ENCODE peak calls at places on chromosome 16, in five cellular contexts. G is fibroblast of gingiva; W is CD8-positive, alpha-beta T cell; L is LoVo; F is ELR. A is an unnamed sample.

GRCh38 chr16:14062261-14062660 is 8.9 kb upstream of the MRTFB start:
- DNase-seq in G (no peak), W (no peak), L (no peak), F (no peak), A (no peak)

GRCh38 chr16:88323546-88324330 is 59.0 kb upstream of the ZNF469 start:
- DNase-seq in G (no peak), W (no peak), L (no peak), F (no peak), A (no peak)

GRCh38 chr16:886084-886543 is 84.7 kb downstream of the LMF1 start:
- DNase-seq in G (no peak), W (no peak), L (no peak), F (no peak), A (no peak)

GRCh38 chr16:3525951-3526350 is 25.1 kb downstream of the CLUAP1 start:
- DNase-seq in G (no peak), W (no peak), L (no peak), F (no peak), A (no peak)

GRCh38 chr16:78102122-78102660 is 2.7 kb downstream of the WWOX start:
- DNase-seq in G (no peak), W (no peak), L (no peak), F (no peak), A (no peak)

GRCh38 chr16:22751685-22752084 is 62.3 kb upstream of the HS3ST2 start:
- DNase-seq in G (no peak), W (no peak), L (no peak), F (no peak), A (no peak)

GRCh38 chr16:685967-686366 is 1.8 kb upstream of the JMJD8 start:
- DNase-seq in G (peak; percentile 23), W (no peak), L (peak; percentile 49), F (peak; percentile 57), A (peak; percentile 62)

GRCh38 chr16:55393976-55394375 is 70.0 kb downstream of the IRX6 start:
- DNase-seq in G (no peak), W (no peak), L (no peak), F (no peak), A (no peak)

GRCh38 chr16:35344012-35344762 is 1884.8 kb downstream of the TP53TG3F start:
- DNase-seq in G (no peak), W (no peak), L (no peak), F (no peak), A (no peak)

GRCh38 chr16:48011466-48011865 is 144.3 kb downstream of the ABCC12 start:
- DNase-seq in G (no peak), W (no peak), L (no peak), F (no peak), A (no peak)

GRCh38 chr16:1863681-1864460 is 8.1 kb downstream of the MEIOB start:
- DNase-seq in G (peak; percentile 14), W (no peak), L (peak; percentile 53), F (peak; percentile 51), A (peak; percentile 50)

GRCh38 chr16:3655030-3655790 is 719 bp downstream of the DNASE1 start:
- DNase-seq in G (no peak), W (no peak), L (no peak), F (no peak), A (no peak)

GRCh38 chr16:1706386-1707192 is 594 bp downstream of the MAPK8IP3 start:
- DNase-seq in G (no peak), W (peak; percentile 10), L (no peak), F (peak; percentile 55), A (no peak)

GRCh38 chr16:80346160-80346632 is 194.6 kb upstream of the DYNLRB2 start:
- DNase-seq in G (peak; percentile 72), W (no peak), L (no peak), F (no peak), A (no peak)

GRCh38 chr16:87316923-87317765 is at the start of gene C16orf95:
- DNase-seq in G (peak; percentile 94), W (peak; percentile 98), L (peak; percentile 94), F (peak; percentile 97), A (peak; percentile 94)

GRCh38 chr16:1290860-1291575 is 18.4 kb upstream of the UBE2I start:
- DNase-seq in G (no peak), W (no peak), L (peak; percentile 12), F (no peak), A (no peak)

GRCh38 chr16:30649725-30650368 is 913 bp upstream of the PRR14 start:
- DNase-seq in G (no peak), W (no peak), L (no peak), F (no peak), A (no peak)